ENCODE peak calls at places on chromosomes 12 and 14, in six cellular contexts. S is H4, K is GM12891, O is amygdala, B is skeletal muscle cell, Y is epithelial cell of esophagus. U is an unnamed sample.

GRCh38 chr14:95675486-95675885 is 10.7 kb upstream of the TCL1B start:
- DNase-seq in Y (no peak), O (no peak), S (no peak), B (no peak), K (no peak), U (no peak)

GRCh38 chr14:80427101-80427500 is 215.8 kb upstream of the DIO2 start:
- DNase-seq in O (no peak), K (no peak), B (peak; percentile 32), Y (peak; percentile 10), S (peak; percentile 11), U (no peak)

GRCh38 chr12:71878208-71878607 is 38.6 kb downstream of the TBC1D15 start:
- DNase-seq in O (no peak), K (no peak), Y (no peak), S (no peak), B (no peak), U (no peak)

GRCh38 chr12:124396544-124397398 is 101.9 kb downstream of the RFLNA start:
- DNase-seq in B (no peak), S (no peak), K (no peak), Y (no peak), O (no peak), U (peak; percentile 79)

GRCh38 chr14:105888151-105888550 is 361.8 kb downstream of the TMEM121 start:
- DNase-seq in Y (no peak), K (no peak), O (no peak), B (no peak), S (no peak), U (no peak)

GRCh38 chr12:111529424-111530368 is 69.4 kb downstream of the ATXN2 start:
- DNase-seq in B (peak; percentile 14), O (no peak), K (peak; percentile 59), S (peak; percentile 53), Y (peak; percentile 67), U (peak; percentile 51)

GRCh38 chr12:1857821-1858220 is 37.5 kb downstream of the LRTM2 start:
- DNase-seq in K (no peak), O (no peak), S (no peak), Y (no peak), B (no peak), U (no peak)

GRCh38 chr12:97306121-97306520 is 156.5 kb upstream of the RMST start:
- DNase-seq in Y (no peak), S (no peak), B (no peak), K (no peak), O (no peak), U (no peak)

GRCh38 chr12:67482751-67483661 is 165.5 kb upstream of the DYRK2 start:
- DNase-seq in K (no peak), Y (peak; percentile 66), O (peak; percentile 45), B (peak; percentile 72), S (peak; percentile 65), U (no peak)

GRCh38 chr14:105255021-105255507 is 6.7 kb downstream of the BTBD6 start:
- DNase-seq in S (no peak), Y (no peak), O (no peak), B (peak; percentile 47), K (no peak), U (no peak)